ENCODE peak calls at places on chromosomes 2 and 18, in six cellular contexts. F is HepG2, G is GM12892, P is GM12878, R is K562, E is H1. Q is an unnamed sample.

GRCh38 chr2:222973733-222974132 is 78.3 kb upstream of the KCNE4 start:
- DNase-seq in G (no peak), F (no peak), P (no peak), R (no peak), E (no peak), Q (no peak)

GRCh38 chr2:100588071-100588786 is 25.4 kb downstream of the PDCL3 start:
- DNase-seq in G (no peak), F (no peak), R (peak; percentile 38), P (peak; percentile 38), E (no peak), Q (no peak)

GRCh38 chr2:100070078-100070477 is 72.3 kb downstream of the AFF3 start:
- DNase-seq in F (peak; percentile 13), R (no peak), E (no peak), P (no peak), G (no peak), Q (no peak)

GRCh38 chr2:76978064-76978463 is 544.1 kb downstream of the LRRTM4 start:
- DNase-seq in R (no peak), E (no peak), P (no peak), G (no peak), F (no peak), Q (no peak)

GRCh38 chr18:59549797-59550516 is 147.3 kb downstream of the CCBE1 start:
- DNase-seq in R (no peak), F (no peak), G (no peak), E (no peak), P (no peak), Q (no peak)

GRCh38 chr18:1585881-1586488 is 681.3 kb downstream of the ADCYAP1 start:
- DNase-seq in E (no peak), F (peak; percentile 20), G (no peak), P (peak; percentile 4), R (peak; percentile 34), Q (no peak)

GRCh38 chr2:156294945-156295580 is 37.5 kb downstream of the NR4A2 start:
- DNase-seq in E (no peak), R (no peak), G (no peak), F (no peak), P (no peak), Q (no peak)

GRCh38 chr2:160666677-160667061 is 173.1 kb upstream of the RBMS1 start:
- DNase-seq in E (no peak), R (no peak), P (no peak), F (no peak), G (no peak), Q (no peak)

DNA sequence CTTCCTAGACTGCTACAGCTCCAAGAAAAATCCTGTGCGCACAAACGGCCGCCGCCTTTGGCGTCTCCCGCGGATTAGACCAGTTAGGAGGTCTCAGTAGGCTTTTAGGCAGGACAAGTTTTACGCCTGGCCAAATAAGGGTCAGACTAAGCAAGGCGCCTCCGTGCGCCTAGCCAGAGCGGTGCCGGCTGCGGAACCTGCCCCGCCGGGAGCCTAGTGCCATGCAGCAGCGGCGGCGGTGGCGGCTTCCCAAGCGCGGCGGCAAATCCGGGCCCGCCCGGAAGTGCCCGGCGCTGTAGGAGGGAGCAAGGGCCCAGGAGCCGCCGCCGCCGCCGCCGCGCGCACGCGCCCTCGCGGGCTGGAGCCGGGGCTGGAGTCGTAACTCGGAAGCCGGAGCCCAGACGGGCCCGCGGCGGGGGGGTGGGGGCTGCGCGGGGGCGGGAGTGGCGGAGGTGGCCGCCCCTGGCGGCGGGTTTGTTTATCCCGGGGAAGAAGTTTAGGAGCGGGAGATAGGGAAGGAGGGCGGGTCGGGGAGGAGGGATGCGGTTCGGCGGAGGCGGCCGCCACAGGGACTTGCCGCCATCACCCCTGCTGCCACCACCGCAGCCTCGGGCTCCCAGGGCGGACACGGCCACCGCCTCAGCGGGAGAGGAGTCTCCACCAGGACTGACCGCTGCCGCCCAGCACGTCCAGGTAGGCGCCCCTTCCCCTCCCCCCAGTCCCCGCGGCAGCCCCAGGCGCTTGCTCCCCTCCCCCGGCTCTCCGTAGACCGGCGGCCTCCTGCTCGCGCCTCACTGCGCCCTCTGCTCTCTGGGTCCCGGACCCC is at the start of gene SPOPL:
- DNase-seq in R (peak; percentile 95), P (no peak), F (peak; percentile 87), G (peak; percentile 81), E (peak; percentile 29), Q (peak; percentile 81)
- TF ChIP-seq POLR2AphosphoS5 in R (peak; percentile 79), P (peak; percentile 86), F (peak; percentile 84), G (peak; percentile 64), E (peak; percentile 49), Q (peak; percentile 80)

GRCh38 chr2:56128235-56128634 is 55.6 kb upstream of the CCDC85A start:
- DNase-seq in P (no peak), E (no peak), R (no peak), G (no peak), F (no peak), Q (no peak)

GRCh38 chr2:56127013-56127772 is 56.6 kb upstream of the CCDC85A start:
- DNase-seq in P (no peak), E (no peak), G (no peak), F (no peak), R (no peak), Q (no peak)

GRCh38 chr2:56127773-56128170 is 56.0 kb upstream of the CCDC85A start:
- DNase-seq in F (no peak), R (no peak), P (no peak), E (no peak), G (no peak), Q (no peak)

GRCh38 chr2:56121995-56122394 is 61.8 kb upstream of the CCDC85A start:
- DNase-seq in F (no peak), G (no peak), R (no peak), P (no peak), E (no peak), Q (no peak)

DNA sequence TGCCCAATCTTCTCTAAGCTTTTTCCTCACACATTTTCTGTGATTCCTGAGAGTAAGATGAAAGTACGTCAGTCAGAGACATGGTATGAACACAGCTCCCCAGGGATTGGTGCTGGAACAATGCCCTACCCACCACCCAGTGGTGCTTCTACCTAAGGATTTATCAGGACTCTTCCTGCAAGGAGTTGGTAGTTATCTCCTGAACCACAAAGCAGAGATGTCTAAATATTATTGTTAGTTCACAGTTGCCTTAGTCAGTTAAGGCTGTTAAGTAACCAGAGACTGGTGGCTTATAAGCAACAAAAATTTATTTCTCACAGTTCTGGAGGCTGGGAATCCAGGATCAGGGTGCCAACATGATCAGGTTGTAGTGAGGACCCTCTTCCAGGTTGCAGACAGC is 60.3 kb upstream of the CCDC85A start:
- DNase-seq in P (no peak), E (no peak), F (no peak), G (no peak), R (no peak), Q (no peak)
- TF ChIP-seq TAF1 in P (no peak), E (no peak), F (no peak), G (no peak), R (no peak), Q (no peak)

GRCh38 chr2:207621640-207622039 is 3.6 kb downstream of the METTL21A start:
- DNase-seq in R (no peak), P (no peak), G (no peak), E (no peak), F (no peak), Q (no peak)

GRCh38 chr2:207630491-207630890 is 5.3 kb upstream of the METTL21A start:
- DNase-seq in G (no peak), P (no peak), R (no peak), E (no peak), F (no peak), Q (no peak)

GRCh38 chr2:207624170-207625013 is 802 bp downstream of the METTL21A start:
- DNase-seq in P (no peak), E (no peak), R (peak; percentile 21), G (peak; percentile 41), F (peak; percentile 64), Q (no peak)

GRCh38 chr2:207629553-207629952 is 4.4 kb upstream of the METTL21A start:
- DNase-seq in E (no peak), P (no peak), R (no peak), F (no peak), G (no peak), Q (no peak)

DNA sequence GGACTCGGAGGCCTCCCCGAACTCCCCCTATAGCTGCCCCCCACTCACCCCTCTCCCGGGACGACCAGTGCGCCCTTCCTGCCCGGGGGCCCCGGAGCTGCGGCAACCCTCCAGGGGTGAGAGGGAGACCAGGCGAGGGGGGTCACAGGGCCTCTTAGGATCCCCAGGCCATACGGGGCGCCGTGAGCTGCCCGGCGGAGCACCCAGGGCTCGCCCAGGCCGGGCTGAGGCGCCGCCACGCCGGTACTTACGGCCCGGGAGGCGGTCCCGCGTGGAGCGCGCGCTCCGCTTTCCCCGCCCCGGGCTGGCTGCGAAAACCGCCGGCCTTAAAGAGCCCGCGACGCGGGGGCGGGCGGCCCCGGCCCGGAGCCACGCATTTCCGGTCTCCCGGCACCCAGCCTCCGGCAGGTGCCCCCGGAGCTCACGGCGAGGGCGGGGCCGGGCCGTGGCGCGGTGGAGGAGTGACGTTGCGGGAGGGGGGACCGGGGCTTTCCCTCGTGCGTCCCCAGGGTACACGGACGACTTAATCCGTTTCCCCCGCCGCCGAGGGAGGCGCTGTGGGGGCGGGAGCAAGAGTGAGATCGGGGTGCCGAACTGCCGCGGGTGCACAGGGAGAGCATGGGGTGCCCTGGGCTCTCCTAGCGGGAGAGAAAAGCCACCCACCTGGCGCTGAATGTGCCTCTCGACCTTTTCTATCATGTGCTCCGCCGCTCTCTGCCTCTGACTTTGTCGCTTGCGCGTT is at the start of gene METTL21A:
- DNase-seq in F (peak; percentile 94), G (peak; percentile 87), R (peak; percentile 94), E (peak; percentile 46), P (peak; percentile 86), Q (peak; percentile 85)
- TF ChIP-seq POLR2A in F (peak; percentile 88), G (peak; percentile 76), R (peak; percentile 81), E (peak; percentile 78), P (peak; percentile 89), Q (peak; percentile 77)

GRCh38 chr2:71550801-71551630 is 97.7 kb downstream of the DYSF start:
- DNase-seq in P (no peak), E (no peak), F (no peak), G (no peak), R (no peak), Q (no peak)

GRCh38 chr2:71546275-71546638 is 92.9 kb downstream of the DYSF start:
- DNase-seq in P (no peak), R (no peak), G (no peak), F (no peak), E (no peak), Q (no peak)

GRCh38 chr2:71546777-71547281 is 93.5 kb downstream of the DYSF start:
- DNase-seq in G (no peak), E (no peak), R (no peak), F (peak; percentile 18), P (no peak), Q (no peak)

GRCh38 chr2:71547616-71548285 is 94.4 kb downstream of the DYSF start:
- DNase-seq in R (no peak), P (no peak), F (no peak), E (no peak), G (no peak), Q (no peak)

DNA sequence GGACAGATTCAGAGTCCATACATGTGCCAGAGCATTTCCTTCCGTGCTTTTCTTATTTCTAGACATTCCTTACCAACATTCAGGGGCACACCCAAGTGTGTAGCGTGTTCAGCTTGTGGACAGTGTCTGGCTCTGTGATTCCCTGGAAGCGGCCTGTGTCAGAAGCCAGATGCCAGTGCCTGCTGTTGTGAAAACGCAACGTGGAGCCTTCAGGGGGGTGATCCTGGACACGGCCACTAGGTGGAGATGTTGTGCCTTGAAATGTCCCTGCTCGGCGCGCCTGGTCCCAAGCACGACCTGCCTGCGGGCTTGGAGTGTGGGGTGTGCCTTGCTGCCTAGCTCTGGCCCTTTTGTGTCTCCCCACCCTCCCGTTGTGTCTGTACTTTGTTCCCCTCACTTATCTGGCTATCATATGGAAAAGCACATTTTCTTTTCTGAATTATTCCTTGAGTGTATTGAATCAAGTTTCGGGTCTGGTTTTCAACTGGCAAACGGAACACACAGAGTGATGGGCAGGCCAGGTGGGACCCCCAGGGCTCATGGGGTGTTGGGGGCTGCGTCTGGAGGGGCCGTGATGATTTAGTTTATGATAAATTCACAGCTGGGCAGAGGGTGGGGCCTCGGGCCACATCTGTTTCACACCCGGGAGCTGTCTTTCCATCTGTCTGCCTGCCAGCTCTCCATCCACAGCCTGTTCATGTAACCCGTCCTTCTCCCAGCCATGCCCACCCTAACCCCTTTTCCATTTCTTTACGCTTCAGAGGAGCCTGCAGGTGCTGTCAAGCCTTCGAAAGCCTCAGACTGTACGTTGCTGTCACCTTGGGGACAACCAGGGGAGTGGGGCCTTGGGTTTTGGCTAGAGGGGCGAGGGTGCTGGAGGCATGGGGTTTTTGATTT is 95.5 kb downstream of the DYSF start:
- DNase-seq in P (no peak), E (peak; percentile 39), G (peak; percentile 71), R (peak; percentile 81), F (peak; percentile 62), Q (peak; percentile 79)
- TF ChIP-seq POLR2AphosphoS5 in P (no peak), E (no peak), G (no peak), R (no peak), F (no peak), Q (no peak)